ENCODE peak calls at places on chromosomes 2 and 18, in four cellular contexts. X is A549; P is HEK293T; B is activated CD4-positive, alpha-beta T cell treated with anti-CD3 and anti-CD28 coated beads for 4 hours. C is an unnamed sample.

GRCh38 chr18:69758458-69758857 is 189.2 kb downstream of the CD226 start:
- DNase-seq in X (no peak), P (no peak), B (no peak), C (no peak)

GRCh38 chr2:46438794-46439193 is 40.6 kb upstream of the TMEM247 start:
- DNase-seq in X (no peak), B (no peak), P (no peak), C (no peak)

GRCh38 chr2:50746526-50746925 is 285.4 kb downstream of the NRXN1 start:
- DNase-seq in X (no peak), B (no peak), P (peak), C (no peak)

GRCh38 chr18:76522104-76522503 is 27.1 kb upstream of the ZNF516 start:
- DNase-seq in P (no peak), X (no peak), B (no peak), C (no peak)

GRCh38 chr2:58959996-58960395 is 718.9 kb upstream of the FANCL start:
- DNase-seq in P (no peak), X (no peak), B (no peak), C (no peak)

GRCh38 chr2:205273627-205274026 is 408.7 kb upstream of the NRP2 start:
- DNase-seq in P (no peak), X (peak), B (no peak), C (no peak)

GRCh38 chr2:216478151-216478550 is 20.5 kb upstream of the RPL37A start:
- DNase-seq in B (no peak), X (no peak), P (no peak), C (no peak)

GRCh38 chr2:154032220-154032619 is 160.5 kb downstream of the GALNT13 start:
- DNase-seq in P (no peak), B (no peak), X (no peak), C (no peak)

GRCh38 chr2:19714926-19715325 is 186.9 kb downstream of the TTC32 start:
- DNase-seq in P (no peak), X (no peak), B (no peak), C (no peak)